ENCODE peak calls at places on chromosomes 5 and 9, in six cellular contexts. D is T-cell; G is upper lobe of right lung; A is H9; S is activated naive CD4-positive, alpha-beta T cell; Z is ACHN. K is an unnamed sample.

GRCh38 chr5:142109356-142110045 is 922 bp downstream of the NDFIP1 start:
- DNase-seq in S (no peak), G (no peak), Z (no peak), D (peak; percentile 58), A (no peak), K (no peak)

GRCh38 chr5:64166201-64166959 is 737 bp downstream of the RNF180 start:
- DNase-seq in S (no peak), G (no peak), Z (no peak), A (no peak), D (no peak), K (no peak)

GRCh38 chr5:139561655-139562451 is 714 bp downstream of the UBE2D2 start:
- DNase-seq in G (peak; percentile 75), Z (peak; percentile 42), D (no peak), S (peak; percentile 25), A (peak; percentile 36), K (peak; percentile 51)

GRCh38 chr5:29321591-29321990 is 1871.9 kb upstream of the CDH6 start:
- DNase-seq in S (no peak), A (no peak), G (no peak), Z (peak; percentile 60), D (no peak), K (no peak)

GRCh38 chr5:163104496-163104895 is 332.9 kb upstream of the CCNG1 start:
- DNase-seq in S (no peak), D (no peak), G (no peak), A (peak; percentile 57), Z (no peak), K (no peak)

GRCh38 chr5:93585054-93585751 is 2.2 kb downstream of the NR2F1 start:
- DNase-seq in S (no peak), A (peak; percentile 65), Z (peak; percentile 16), D (no peak), G (no peak), K (no peak)

GRCh38 chr9:127817881-127818434 is 15.3 kb downstream of the FPGS start:
- DNase-seq in S (no peak), A (no peak), D (no peak), G (no peak), Z (no peak), K (no peak)

GRCh38 chr9:135525241-135526088 is 4.2 kb downstream of the LCN1 start:
- DNase-seq in A (peak; percentile 22), D (no peak), Z (no peak), S (no peak), G (peak; percentile 51), K (no peak)

GRCh38 chr5:27708579-27708978 is 670.2 kb upstream of the CDH9 start:
- DNase-seq in Z (peak; percentile 80), D (no peak), G (no peak), S (no peak), A (no peak), K (no peak)

GRCh38 chr5:127942246-127943060 is 141.1 kb upstream of the SLC12A2 start:
- DNase-seq in A (no peak), G (no peak), Z (no peak), S (no peak), D (no peak), K (no peak)

GRCh38 chr5:65047948-65048690 is 279.4 kb downstream of the CWC27 start:
- DNase-seq in Z (no peak), S (no peak), G (no peak), D (no peak), A (no peak), K (no peak)

GRCh38 chr9:14677396-14677795 is 15.8 kb downstream of the ZDHHC21 start:
- DNase-seq in Z (no peak), G (no peak), D (no peak), S (no peak), A (no peak), K (no peak)

GRCh38 chr5:175226506-175226905 is 217.5 kb downstream of the DRD1 start:
- DNase-seq in G (no peak), Z (no peak), D (no peak), S (no peak), A (no peak), K (no peak)

GRCh38 chr9:125742657-125743056 is 4.5 kb upstream of the PBX3 start:
- DNase-seq in A (no peak), D (no peak), G (no peak), Z (no peak), S (no peak), K (no peak)

GRCh38 chr5:1998348-1998669 is 115.6 kb upstream of the IRX4 start:
- DNase-seq in G (no peak), D (no peak), Z (no peak), A (no peak), S (no peak), K (no peak)

GRCh38 chr5:149999359-149999758 is 1.1 kb downstream of the TIGD6 start:
- DNase-seq in Z (no peak), S (no peak), A (no peak), G (no peak), D (no peak), K (no peak)

GRCh38 chr9:131119600-131119999 is 5.8 kb upstream of the NUP214 start:
- DNase-seq in D (no peak), Z (no peak), A (no peak), S (no peak), G (peak; percentile 44), K (no peak)

GRCh38 chr5:106290841-106291240 is 1379.9 kb downstream of the EFNA5 start:
- DNase-seq in D (no peak), Z (no peak), S (no peak), A (no peak), G (no peak), K (no peak)

K was measured in T-helper 2 cell treated with Interferon-gamma antibody and Interleukin-4, amounts not matched to agents 5 μg/mL and 100 μg/mL, for 36 hours.